ENCODE peak calls at places on chromosome 7, in nine cellular contexts. Q, B, F, T, N, W, V, P and A are unnamed samples.

GRCh38 chr7:106284516-106285050 is at the start of gene NAMPT:
- DNase-seq in Q (no peak), B (no peak), F (no peak), T (no peak), N (no peak), W (peak), V (no peak), P (no peak), A (no peak)

GRCh38 chr7:33979807-33980355 is 74.5 kb downstream of the BMPER start:
- DNase-seq in Q (no peak), B (no peak), F (no peak), T (no peak), N (no peak), W (no peak), V (peak), P (no peak), A (peak)

GRCh38 chr7:157470699-157471098 is 133.9 kb downstream of the DNAJB6 start:
- DNase-seq in Q (no peak), B (no peak), F (no peak), T (no peak), N (no peak), W (no peak), V (no peak), P (no peak), A (no peak)

GRCh38 chr7:100080895-100081534 is 508 bp downstream of the ZNF3 start:
- DNase-seq in Q (no peak), B (no peak), F (no peak), T (no peak), N (no peak), W (no peak), V (no peak), P (no peak), A (no peak)

GRCh38 chr7:147547252-147547897 is 1043.2 kb upstream of the C7orf33 start:
- DNase-seq in Q (no peak), B (no peak), F (no peak), T (no peak), N (peak), W (peak), V (peak), P (no peak), A (no peak)

GRCh38 chr7:7276151-7276550 is 93.8 kb downstream of the C1GALT1 start:
- DNase-seq in Q (no peak), B (no peak), F (no peak), T (peak), N (no peak), W (no peak), V (no peak), P (no peak), A (no peak)

GRCh38 chr7:158607563-158607962 is 19.9 kb upstream of the PTPRN2 start:
- DNase-seq in Q (no peak), B (no peak), F (no peak), T (no peak), N (no peak), W (no peak), V (no peak), P (no peak), A (no peak)

GRCh38 chr7:577971-578370 is 58.3 kb upstream of the PDGFA start:
- DNase-seq in Q (no peak), B (no peak), F (no peak), T (no peak), N (no peak), W (no peak), V (no peak), P (no peak), A (no peak)

GRCh38 chr7:55733584-55733983 is 129.0 kb downstream of the SEPTIN14 start:
- DNase-seq in Q (no peak), B (no peak), F (no peak), T (peak), N (no peak), W (no peak), V (no peak), P (no peak), A (peak)

GRCh38 chr7:460374-461117 is 59.1 kb downstream of the PDGFA start:
- DNase-seq in Q (no peak), B (peak), F (no peak), T (no peak), N (peak), W (no peak), V (peak), P (no peak), A (no peak)

GRCh38 chr7:131482800-131483199 is 73.6 kb downstream of the PODXL start:
- DNase-seq in Q (peak), B (no peak), F (no peak), T (no peak), N (no peak), W (no peak), V (no peak), P (no peak), A (no peak)

GRCh38 chr7:65839846-65840245 is 33.0 kb upstream of the VKORC1L1 start:
- DNase-seq in Q (no peak), B (no peak), F (no peak), T (no peak), N (no peak), W (no peak), V (no peak), P (peak), A (no peak)

GRCh38 chr7:135158141-135158655 is 10.3 kb downstream of the TMEM140 start:
- DNase-seq in Q (no peak), B (no peak), F (no peak), T (no peak), N (no peak), W (no peak), V (no peak), P (no peak), A (no peak)

GRCh38 chr7:156928406-156928747 is 21.1 kb upstream of the NOM1 start:
- DNase-seq in Q (no peak), B (no peak), F (no peak), T (no peak), N (no peak), W (no peak), V (no peak), P (no peak), A (no peak)

GRCh38 chr7:35025391-35025870 is 11.9 kb downstream of the DPY19L1 start:
- DNase-seq in Q (no peak), B (no peak), F (no peak), T (no peak), N (no peak), W (peak), V (no peak), P (no peak), A (no peak)

GRCh38 chr7:155534691-155535090 is 11.7 kb downstream of the CNPY1 start:
- DNase-seq in Q (no peak), B (no peak), F (no peak), T (no peak), N (no peak), W (no peak), V (no peak), P (no peak), A (no peak)

GRCh38 chr7:69687739-69688431 is 89.6 kb downstream of the AUTS2 start:
- DNase-seq in Q (no peak), B (no peak), F (no peak), T (no peak), N (no peak), W (no peak), V (no peak), P (no peak), A (no peak)

GRCh38 chr7:141012044-141012685 is 2.6 kb downstream of the MRPS33 start:
- DNase-seq in Q (peak), B (peak), F (no peak), T (peak), N (peak), W (peak), V (peak), P (peak), A (no peak)

GRCh38 chr7:40799-41750 is 151.3 kb upstream of the FAM20C start:
- DNase-seq in Q (no peak), B (peak), F (no peak), T (no peak), N (peak), W (no peak), V (no peak), P (no peak), A (no peak)

GRCh38 chr7:319267-319661 is 29.3 kb downstream of the FOXL3 start:
- DNase-seq in Q (no peak), B (no peak), F (no peak), T (no peak), N (no peak), W (no peak), V (no peak), P (no peak), A (no peak)

GRCh38 chr7:96989241-96989858 is 16.0 kb upstream of the DLX6 start:
- DNase-seq in Q (no peak), B (no peak), F (no peak), T (no peak), N (no peak), W (no peak), V (no peak), P (no peak), A (no peak)

GRCh38 chr7:56175086-56175760 is 59.0 kb upstream of the NUPR2 start:
- DNase-seq in Q (no peak), B (peak), F (no peak), T (no peak), N (peak), W (no peak), V (no peak), P (peak), A (no peak)

GRCh38 chr7:24764972-24765744 is 7.9 kb upstream of the GSDME start:
- DNase-seq in Q (no peak), B (no peak), F (no peak), T (no peak), N (no peak), W (no peak), V (no peak), P (no peak), A (no peak)

GRCh38 chr7:24769863-24770262 is 12.6 kb upstream of the GSDME start:
- DNase-seq in Q (no peak), B (no peak), F (no peak), T (no peak), N (no peak), W (no peak), V (no peak), P (no peak), A (no peak)

GRCh38 chr7:24769014-24769830 is 12.0 kb upstream of the GSDME start:
- DNase-seq in Q (no peak), B (no peak), F (no peak), T (no peak), N (no peak), W (no peak), V (no peak), P (no peak), A (no peak)

GRCh38 chr7:24763303-24763901 is 6.1 kb upstream of the GSDME start:
- DNase-seq in Q (no peak), B (no peak), F (no peak), T (no peak), N (no peak), W (no peak), V (no peak), P (no peak), A (no peak)

DNA sequence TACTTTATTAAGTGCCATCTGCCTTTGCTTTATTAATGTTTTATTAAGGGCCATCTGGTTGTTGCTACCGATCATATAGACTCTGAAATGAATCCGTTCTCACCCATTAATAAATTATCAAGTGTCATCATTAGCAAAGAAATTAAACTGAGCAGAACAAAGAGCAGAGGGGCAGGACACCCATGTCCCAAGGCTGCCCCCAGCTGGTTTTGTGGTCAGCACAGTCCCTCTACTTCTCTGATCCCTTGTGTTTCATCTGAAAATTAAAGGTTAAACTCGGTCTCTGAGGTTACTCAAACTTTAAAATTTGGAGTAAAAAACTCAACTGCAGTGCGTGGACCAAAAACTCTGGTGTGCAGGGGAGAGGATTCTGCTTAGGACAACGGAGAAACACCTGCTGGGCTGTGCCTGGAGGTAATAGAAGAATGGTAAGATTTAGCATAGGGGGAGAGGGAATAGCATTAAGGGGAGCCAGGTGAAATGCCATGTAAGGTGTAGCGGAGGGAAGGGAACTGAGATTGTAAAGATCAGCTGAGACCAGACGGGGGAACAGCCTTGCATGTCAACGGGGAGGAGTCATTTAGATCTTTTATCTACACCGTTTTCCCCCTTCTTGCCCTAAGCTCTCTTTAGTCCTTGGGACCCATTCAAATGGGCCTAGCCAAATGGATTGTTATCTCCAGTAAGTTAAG is 10.8 kb upstream of the GSDME start:
- DNase-seq in Q (no peak), B (no peak), F (no peak), T (no peak), N (no peak), W (no peak), V (no peak), P (no peak), A (no peak)
- TF ChIP-seq CTCF in Q (no peak), B (no peak), F (no peak), T (no peak), N (no peak), W (no peak), V (no peak), P (peak), A (no peak)

GRCh38 chr7:101913247-101913721 is 95.9 kb downstream of the CUX1 start:
- DNase-seq in Q (no peak), B (peak), F (no peak), T (no peak), N (no peak), W (no peak), V (no peak), P (no peak), A (no peak)
- H3K4me3 ChIP-seq in Q (no peak), B (no peak), F (peak), T (no peak), N (no peak), W (no peak), V (no peak), P (no peak), A (no peak)

DNA sequence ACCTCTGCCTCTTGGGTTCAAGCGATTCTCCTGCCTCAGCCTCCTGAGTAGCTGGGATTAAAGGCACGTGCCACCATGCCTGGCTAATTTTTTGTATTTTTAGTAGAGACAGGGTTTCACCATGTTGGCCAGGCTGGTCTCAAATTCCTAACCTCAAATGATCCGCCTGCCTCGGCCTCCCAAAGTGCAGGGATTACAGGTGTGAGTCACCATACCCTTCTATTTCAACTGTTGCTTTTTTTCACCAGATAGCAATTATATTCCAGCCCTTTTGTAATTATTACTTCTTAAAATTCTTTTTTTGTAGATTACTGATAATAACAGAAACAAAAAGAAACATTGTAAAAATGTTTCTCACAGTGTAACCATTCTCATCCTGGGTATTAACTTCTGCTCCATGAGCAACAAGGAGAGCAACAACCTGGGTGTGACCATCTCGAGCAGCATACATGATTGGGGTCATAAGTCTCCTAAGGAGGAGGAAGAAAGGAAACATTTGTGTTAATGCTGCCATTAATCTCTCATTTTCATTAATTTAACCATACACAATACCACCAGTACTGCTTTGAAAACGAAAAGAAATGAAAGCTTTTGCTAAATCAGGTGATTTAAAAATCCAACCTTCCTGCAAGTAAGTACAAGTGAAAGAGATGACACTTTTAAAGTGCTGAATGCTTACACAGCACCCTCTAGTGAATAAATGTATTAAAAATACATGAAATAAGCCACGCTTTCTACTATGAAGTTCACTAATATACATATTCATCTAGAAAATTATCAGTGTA is 41.8 kb downstream of the ASZ1 start:
- DNase-seq in Q (no peak), B (no peak), F (no peak), T (no peak), N (no peak), W (no peak), V (peak), P (no peak), A (no peak)
- TF ChIP-seq CTCF in Q (peak), B (peak), F (no peak), T (peak), N (peak), W (peak), V (peak), P (no peak), A (peak)

DNA sequence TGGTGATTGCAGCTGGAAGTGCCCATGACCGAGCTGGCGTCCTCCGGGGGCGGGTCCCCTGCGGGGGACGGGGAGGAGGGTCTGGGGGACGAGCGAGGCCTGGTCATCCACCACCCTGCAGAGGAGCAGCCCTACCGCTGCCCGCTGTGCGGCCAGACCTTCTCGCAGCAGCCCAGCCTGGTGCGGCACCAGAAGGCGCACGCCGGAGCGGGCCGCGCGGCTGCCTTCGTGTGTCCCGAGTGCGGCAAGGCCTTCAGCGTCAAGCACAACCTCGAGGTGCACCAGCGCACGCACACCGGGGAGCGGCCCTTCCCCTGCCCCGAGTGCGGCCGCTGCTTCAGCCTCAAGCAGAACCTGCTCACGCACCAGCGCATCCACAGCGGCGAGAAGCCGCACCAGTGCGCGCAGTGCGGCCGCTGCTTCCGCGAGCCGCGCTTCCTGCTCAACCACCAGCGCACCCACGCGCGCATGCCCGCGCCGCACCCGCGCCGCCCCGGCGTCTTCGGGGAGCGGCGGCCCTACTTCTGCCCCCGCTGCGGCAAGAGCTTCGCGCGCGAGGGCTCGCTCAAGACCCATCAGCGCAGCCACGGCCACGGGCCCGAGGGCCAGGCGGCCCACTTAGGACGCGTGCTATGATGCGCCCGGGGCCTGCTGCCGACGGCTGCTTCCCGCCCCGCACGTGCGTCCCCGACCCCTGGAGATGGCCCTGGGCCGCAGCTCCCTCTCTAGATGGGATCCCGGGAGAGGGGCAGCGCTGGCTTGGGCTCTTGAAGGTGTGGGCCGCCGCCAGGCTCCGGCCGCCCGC is 28.7 kb downstream of the ZNF775 start:
- DNase-seq in Q (no peak), B (no peak), F (no peak), T (no peak), N (no peak), W (no peak), V (no peak), P (no peak), A (no peak)
- H3K4me3 ChIP-seq in Q (no peak), B (no peak), F (no peak), T (no peak), N (no peak), W (no peak), V (no peak), P (no peak), A (no peak)